ENCODE peak calls at places on chromosome X, in four cellular contexts. One of them, this sample, is unnamed.

GRCh38 chrX:17590892-17591740 is 146.2 kb upstream of the SCML1 start:
- DNase-seq in endodermal cell: peak
- DNase-seq in neural progenitor cell: peak
- DNase-seq in Karpas-422: peak
- DNase-seq in this sample: peak

GRCh38 chrX:368811-369562 is 17.7 kb downstream of the PPP2R3B start:
- DNase-seq in endodermal cell: no peak
- DNase-seq in neural progenitor cell: peak
- DNase-seq in Karpas-422: peak
- DNase-seq in this sample: peak

GRCh38 chrX:16788477-16788876 is 2.2 kb downstream of the TXLNG start:
- DNase-seq in endodermal cell: peak
- DNase-seq in neural progenitor cell: no peak
- DNase-seq in Karpas-422: no peak
- DNase-seq in this sample: no peak

GRCh38 chrX:1392376-1393130 is 640 bp upstream of the SLC25A6 start:
- DNase-seq in endodermal cell: peak
- DNase-seq in neural progenitor cell: peak
- DNase-seq in Karpas-422: peak
- DNase-seq in this sample: peak

GRCh38 chrX:4787971-4788370 is 1074.5 kb upstream of the PRKX start:
- DNase-seq in endodermal cell: no peak
- DNase-seq in neural progenitor cell: no peak
- DNase-seq in Karpas-422: no peak
- DNase-seq in this sample: no peak

GRCh38 chrX:83501540-83501939 is 6.5 kb upstream of the POU3F4 start:
- DNase-seq in endodermal cell: peak
- DNase-seq in neural progenitor cell: peak
- DNase-seq in Karpas-422: no peak
- DNase-seq in this sample: peak

GRCh38 chrX:9291666-9292065 is 173.2 kb upstream of the TBL1X start:
- DNase-seq in endodermal cell: peak
- DNase-seq in neural progenitor cell: peak
- DNase-seq in Karpas-422: no peak
- DNase-seq in this sample: no peak

GRCh38 chrX:115625577-115626301 is 64.8 kb downstream of the PLS3 start:
- DNase-seq in endodermal cell: no peak
- DNase-seq in neural progenitor cell: peak
- DNase-seq in Karpas-422: no peak
- DNase-seq in this sample: no peak

GRCh38 chrX:135437867-135438733 is 16.4 kb downstream of the SMIM10L2A start:
- DNase-seq in endodermal cell: peak
- DNase-seq in neural progenitor cell: no peak
- DNase-seq in Karpas-422: peak
- DNase-seq in this sample: peak

GRCh38 chrX:140508958-140509357 is 4.1 kb upstream of the SOX3 start:
- DNase-seq in endodermal cell: peak
- DNase-seq in neural progenitor cell: peak
- DNase-seq in Karpas-422: no peak
- DNase-seq in this sample: no peak

GRCh38 chrX:68710870-68711576 is 63.6 kb downstream of the STARD8 start:
- DNase-seq in endodermal cell: peak
- DNase-seq in neural progenitor cell: peak
- DNase-seq in Karpas-422: peak
- DNase-seq in this sample: peak

GRCh38 chrX:13103111-13103913 is 58.9 kb upstream of the FAM9C start:
- DNase-seq in endodermal cell: no peak
- DNase-seq in neural progenitor cell: no peak
- DNase-seq in Karpas-422: no peak
- DNase-seq in this sample: no peak

GRCh38 chrX:67723580-67724351 is 179.9 kb downstream of the AR start:
- DNase-seq in endodermal cell: no peak
- DNase-seq in neural progenitor cell: no peak
- DNase-seq in Karpas-422: peak
- DNase-seq in this sample: no peak

GRCh38 chrX:8191022-8191421 is 20.0 kb upstream of the VCX2 start:
- DNase-seq in endodermal cell: no peak
- DNase-seq in neural progenitor cell: no peak
- DNase-seq in Karpas-422: no peak
- DNase-seq in this sample: no peak

GRCh38 chrX:55488559-55489314 is 911 bp downstream of the USP51 start:
- DNase-seq in endodermal cell: peak
- DNase-seq in neural progenitor cell: peak
- DNase-seq in Karpas-422: peak
- DNase-seq in this sample: peak

GRCh38 chrX:52995135-52995973 is 37.0 kb upstream of the FAM156A start:
- DNase-seq in endodermal cell: peak
- DNase-seq in neural progenitor cell: peak
- DNase-seq in Karpas-422: peak
- DNase-seq in this sample: peak

GRCh38 chrX:3268804-3269203 is 77.6 kb downstream of the MXRA5 start:
- DNase-seq in endodermal cell: no peak
- DNase-seq in neural progenitor cell: no peak
- DNase-seq in Karpas-422: no peak
- DNase-seq in this sample: no peak

GRCh38 chrX:20454117-20454516 is 187.4 kb upstream of the RPS6KA3 start:
- DNase-seq in endodermal cell: no peak
- DNase-seq in neural progenitor cell: no peak
- DNase-seq in Karpas-422: no peak
- DNase-seq in this sample: no peak

GRCh38 chrX:149682031-149682430 is 29.8 kb upstream of the MAGEA11 start:
- DNase-seq in endodermal cell: peak
- DNase-seq in neural progenitor cell: no peak
- DNase-seq in Karpas-422: no peak
- DNase-seq in this sample: no peak

GRCh38 chrX:118545510-118545909 is 49.9 kb downstream of the DOCK11 start:
- DNase-seq in endodermal cell: no peak
- DNase-seq in neural progenitor cell: no peak
- DNase-seq in Karpas-422: no peak
- DNase-seq in this sample: no peak

GRCh38 chrX:68018248-68019203 is 414.8 kb downstream of the OPHN1 start:
- DNase-seq in endodermal cell: peak
- DNase-seq in neural progenitor cell: peak
- DNase-seq in Karpas-422: peak
- DNase-seq in this sample: peak

GRCh38 chrX:149950681-149951080 is 12.4 kb upstream of the EOLA2 start:
- DNase-seq in endodermal cell: no peak
- DNase-seq in neural progenitor cell: peak
- DNase-seq in Karpas-422: peak
- DNase-seq in this sample: no peak

GRCh38 chrX:2500681-2501151 is at the start of the genes DHRSX and ZBED1:
- DNase-seq in endodermal cell: peak
- DNase-seq in neural progenitor cell: peak
- DNase-seq in Karpas-422: peak
- DNase-seq in this sample: peak

GRCh38 chrX:104721854-104722253 is 155.9 kb downstream of the IL1RAPL2 start:
- DNase-seq in endodermal cell: no peak
- DNase-seq in neural progenitor cell: no peak
- DNase-seq in Karpas-422: no peak
- DNase-seq in this sample: no peak
- H3K9ac ChIP-seq in endodermal cell: no peak
- H3K9ac ChIP-seq in neural progenitor cell: no peak
- H3K9ac ChIP-seq in Karpas-422: no peak
- H3K9ac ChIP-seq in this sample: no peak

GRCh38 chrX:132488092-132488749 is 617 bp downstream of the MBNL3 start:
- DNase-seq in endodermal cell: no peak
- DNase-seq in neural progenitor cell: no peak
- DNase-seq in Karpas-422: peak
- DNase-seq in this sample: no peak
- H3K9ac ChIP-seq in endodermal cell: no peak
- H3K9ac ChIP-seq in neural progenitor cell: no peak
- H3K9ac ChIP-seq in Karpas-422: peak
- H3K9ac ChIP-seq in this sample: no peak

DNA sequence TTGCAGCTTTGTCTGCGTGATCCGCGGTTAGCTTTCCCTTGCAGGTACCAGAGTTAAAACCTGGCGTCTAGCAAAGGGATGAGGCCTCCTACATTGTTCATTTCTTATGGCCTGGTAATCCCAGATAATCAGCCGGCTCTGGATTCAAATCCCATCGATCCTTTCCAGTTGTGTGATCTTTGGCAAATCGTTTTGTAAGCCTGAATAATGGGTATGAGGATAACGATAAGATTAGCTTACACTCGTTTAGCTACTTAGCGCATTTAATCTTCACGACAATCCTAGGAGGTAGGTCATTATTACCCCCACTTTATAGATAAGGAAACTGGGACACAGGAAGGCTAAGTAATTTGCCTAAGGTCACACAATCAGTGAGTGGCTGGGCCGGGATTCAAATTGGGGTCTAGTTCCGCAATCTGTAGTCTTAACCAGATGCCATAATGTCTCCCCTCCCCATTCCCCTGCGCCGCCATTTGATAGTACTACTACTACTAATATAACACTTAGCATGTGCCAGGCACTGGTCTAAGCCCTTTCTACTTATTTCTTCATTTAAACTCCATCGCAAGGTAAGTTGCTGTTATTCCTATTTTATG is 1.7 kb upstream of the UBA1 start:
- DNase-seq in endodermal cell: no peak
- DNase-seq in neural progenitor cell: no peak
- DNase-seq in Karpas-422: peak
- DNase-seq in this sample: peak
- H3K9ac ChIP-seq in endodermal cell: no peak
- H3K9ac ChIP-seq in neural progenitor cell: no peak
- H3K9ac ChIP-seq in Karpas-422: peak
- H3K9ac ChIP-seq in this sample: peak

GRCh38 chrX:48576108-48576507 is 1.8 kb downstream of the RBM3 start:
- DNase-seq in endodermal cell: no peak
- DNase-seq in neural progenitor cell: no peak
- DNase-seq in Karpas-422: no peak
- DNase-seq in this sample: no peak
- H3K9ac ChIP-seq in endodermal cell: no peak
- H3K9ac ChIP-seq in neural progenitor cell: no peak
- H3K9ac ChIP-seq in Karpas-422: peak
- H3K9ac ChIP-seq in this sample: no peak

GRCh38 chrX:148380107-148380506 is 120.3 kb upstream of the AFF2 start:
- DNase-seq in endodermal cell: no peak
- DNase-seq in neural progenitor cell: no peak
- DNase-seq in Karpas-422: peak
- DNase-seq in this sample: no peak

GRCh38 chrX:148380614-148381561 is 119.5 kb upstream of the AFF2 start:
- DNase-seq in endodermal cell: no peak
- DNase-seq in neural progenitor cell: no peak
- DNase-seq in Karpas-422: peak
- DNase-seq in this sample: no peak

GRCh38 chrX:148385471-148385870 is 114.9 kb upstream of the AFF2 start:
- DNase-seq in endodermal cell: no peak
- DNase-seq in neural progenitor cell: no peak
- DNase-seq in Karpas-422: no peak
- DNase-seq in this sample: no peak

GRCh38 chrX:148382983-148383382 is 117.4 kb upstream of the AFF2 start:
- DNase-seq in endodermal cell: peak
- DNase-seq in neural progenitor cell: peak
- DNase-seq in Karpas-422: no peak
- DNase-seq in this sample: no peak

GRCh38 chrX:148381603-148382002 is 118.8 kb upstream of the AFF2 start:
- DNase-seq in endodermal cell: no peak
- DNase-seq in neural progenitor cell: no peak
- DNase-seq in Karpas-422: peak
- DNase-seq in this sample: no peak
- H3K9ac ChIP-seq in endodermal cell: no peak
- H3K9ac ChIP-seq in neural progenitor cell: no peak
- H3K9ac ChIP-seq in Karpas-422: peak
- H3K9ac ChIP-seq in this sample: no peak

GRCh38 chrX:65878456-65878855 is 161.4 kb downstream of the VSIG4 start:
- DNase-seq in endodermal cell: no peak
- DNase-seq in neural progenitor cell: no peak
- DNase-seq in Karpas-422: no peak
- DNase-seq in this sample: no peak

GRCh38 chrX:65874110-65874509 is 165.8 kb downstream of the VSIG4 start:
- DNase-seq in endodermal cell: peak
- DNase-seq in neural progenitor cell: no peak
- DNase-seq in Karpas-422: no peak
- DNase-seq in this sample: no peak

GRCh38 chrX:65879977-65880799 is 159.7 kb downstream of the VSIG4 start:
- DNase-seq in endodermal cell: no peak
- DNase-seq in neural progenitor cell: no peak
- DNase-seq in Karpas-422: no peak
- DNase-seq in this sample: no peak

GRCh38 chrX:65874765-65875164 is 165.1 kb downstream of the VSIG4 start:
- DNase-seq in endodermal cell: no peak
- DNase-seq in neural progenitor cell: no peak
- DNase-seq in Karpas-422: no peak
- DNase-seq in this sample: no peak

GRCh38 chrX:65877953-65878352 is 161.9 kb downstream of the VSIG4 start:
- DNase-seq in endodermal cell: no peak
- DNase-seq in neural progenitor cell: no peak
- DNase-seq in Karpas-422: no peak
- DNase-seq in this sample: no peak
- H3K9ac ChIP-seq in endodermal cell: no peak
- H3K9ac ChIP-seq in neural progenitor cell: no peak
- H3K9ac ChIP-seq in Karpas-422: no peak
- H3K9ac ChIP-seq in this sample: no peak

DNA sequence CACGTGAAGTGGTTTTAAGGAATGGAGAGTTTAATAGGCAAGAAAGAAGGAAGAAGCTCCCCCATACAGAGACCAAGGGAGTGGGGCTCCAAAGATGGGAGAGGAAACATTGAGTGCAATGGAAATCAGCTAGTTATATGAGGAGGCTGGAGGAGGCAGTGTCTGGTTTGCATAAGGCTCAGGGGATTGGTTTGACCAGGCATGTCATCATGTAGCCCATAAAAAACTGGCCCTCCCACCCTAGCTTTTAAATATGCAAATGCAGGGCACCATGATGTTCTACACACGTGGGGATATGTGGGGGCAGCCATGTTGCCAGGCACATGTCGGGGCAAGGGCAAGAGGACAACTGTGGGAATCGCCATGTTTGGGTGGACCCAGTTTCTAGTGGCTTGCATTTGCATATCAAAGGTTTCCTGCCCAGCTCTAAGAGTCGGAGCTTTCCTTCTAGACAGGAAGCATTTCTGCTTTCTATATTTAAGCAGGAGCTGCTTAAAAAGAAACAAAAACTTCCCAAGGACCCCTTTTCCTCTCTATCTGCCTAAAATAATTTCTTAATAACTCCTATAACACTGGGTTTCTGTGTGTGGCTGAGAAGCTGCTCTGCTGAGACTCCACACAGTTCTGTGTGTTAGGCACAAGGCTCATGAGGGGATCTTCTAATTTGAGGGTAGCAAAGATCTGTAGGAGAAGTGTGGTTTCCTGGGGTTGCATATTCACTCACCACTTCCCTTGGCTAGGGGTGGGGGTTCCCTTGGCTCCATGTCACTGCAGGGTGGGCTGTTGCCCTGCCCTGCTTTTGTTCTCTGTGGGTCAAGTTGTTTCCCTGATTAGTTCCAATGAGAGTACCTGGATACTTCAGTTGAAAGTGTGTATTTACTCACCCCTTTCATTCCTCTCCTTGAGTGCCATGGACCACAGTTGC is 113.5 kb downstream of the VSIG4 start:
- DNase-seq in endodermal cell: no peak
- DNase-seq in neural progenitor cell: no peak
- DNase-seq in Karpas-422: peak
- DNase-seq in this sample: no peak
- H3K9ac ChIP-seq in endodermal cell: no peak
- H3K9ac ChIP-seq in neural progenitor cell: no peak
- H3K9ac ChIP-seq in Karpas-422: no peak
- H3K9ac ChIP-seq in this sample: no peak

This sample was measured in kidney.